ENCODE peak calls at places on chromosomes 1 and 21, in ten cellular contexts. I, J, X, B, U, Y, M, O, E and T are unnamed samples. For H3K4me1, the result is how much of the 10 kb centered on the place peaks cover.

GRCh38 chr1:26405281-26405915 is 5.2 kb upstream of the LIN28A start:
- DNase-seq in I (no peak), J (no peak), X (no peak), B (no peak), U (no peak), Y (no peak), M (no peak), O (no peak), E (no peak), T (no peak)

GRCh38 chr21:45393833-45394638 is 10.9 kb upstream of the COL18A1 start:
- DNase-seq in I (no peak), J (no peak), X (no peak), B (no peak), U (no peak), Y (no peak), M (peak), O (no peak), E (no peak), T (no peak)

GRCh38 chr1:231159963-231160761 is 1.7 kb upstream of the TRIM67 start:
- DNase-seq in I (no peak), J (no peak), X (no peak), B (no peak), U (no peak), Y (no peak), M (no peak), O (no peak), E (no peak), T (no peak)

GRCh38 chr1:16167331-16168143 is 11.7 kb upstream of the EPHA2 start:
- DNase-seq in I (peak), J (peak), X (peak), B (peak), U (peak), Y (peak), M (no peak), O (no peak), E (peak), T (peak)

GRCh38 chr21:37916795-37917142 is 512 bp upstream of the KCNJ6 start:
- DNase-seq in I (peak), J (no peak), X (no peak), B (no peak), U (peak), Y (no peak), M (no peak), O (peak), E (no peak), T (no peak)

GRCh38 chr1:17507916-17508315 is 31.6 kb upstream of the ARHGEF10L start:
- DNase-seq in I (peak), J (no peak), X (no peak), B (no peak), U (peak), Y (no peak), M (no peak), O (peak), E (peak), T (no peak)

GRCh38 chr1:31701137-31701736 is 2.6 kb downstream of the COL16A1 start:
- DNase-seq in I (peak), J (peak), X (peak), B (no peak), U (no peak), Y (peak), M (peak), O (peak), E (peak), T (peak)

GRCh38 chr21:37139902-37140301 is 66.8 kb downstream of the TTC3 start:
- DNase-seq in I (peak), J (no peak), X (no peak), B (no peak), U (no peak), Y (no peak), M (no peak), O (no peak), E (no peak), T (no peak)

GRCh38 chr1:3695326-3696217 is 43.3 kb downstream of the TP73 start:
- DNase-seq in I (peak), J (peak), X (peak), B (peak), U (peak), Y (peak), M (peak), O (peak), E (peak), T (peak)

GRCh38 chr1:224641030-224641429 is 24.9 kb downstream of the CNIH3 start:
- DNase-seq in I (peak), J (no peak), X (no peak), B (peak), U (peak), Y (no peak), M (peak), O (no peak), E (peak), T (no peak)

GRCh38 chr21:45504021-45504515 is 38.2 kb downstream of the SLC19A1 start:
- DNase-seq in I (no peak), J (peak), X (no peak), B (no peak), U (no peak), Y (no peak), M (no peak), O (no peak), E (no peak), T (no peak)

GRCh38 chr1:189211742-189212141 is 1265.9 kb downstream of the BRINP3 start:
- DNase-seq in I (peak), J (no peak), X (no peak), B (no peak), U (no peak), Y (no peak), M (no peak), O (no peak), E (no peak), T (no peak)

GRCh38 chr1:44236873-44237272 is 23.6 kb downstream of the DMAP1 start:
- DNase-seq in I (no peak), J (no peak), X (no peak), B (no peak), U (no peak), Y (no peak), M (no peak), O (no peak), E (no peak), T (no peak)

GRCh38 chr1:225735252-225736149 is 42.1 kb upstream of the SRP9 start:
- DNase-seq in I (peak), J (peak), X (no peak), B (no peak), U (no peak), Y (peak), M (peak), O (peak), E (peak), T (no peak)

GRCh38 chr21:44931137-44931500 is 8.7 kb upstream of the SLX9 start:
- DNase-seq in I (no peak), J (no peak), X (peak), B (peak), U (peak), Y (no peak), M (no peak), O (no peak), E (peak), T (no peak)

GRCh38 chr21:24148461-24148860 is 1458.8 kb downstream of the MRPL39 start:
- DNase-seq in I (no peak), J (no peak), X (no peak), B (no peak), U (no peak), Y (no peak), M (no peak), O (no peak), E (no peak), T (no peak)

GRCh38 chr1:202835548-202836072 is 24.9 kb downstream of the PCAT6 start:
- DNase-seq in I (peak), J (no peak), X (no peak), B (no peak), U (no peak), Y (peak), M (no peak), O (no peak), E (no peak), T (peak)

GRCh38 chr1:165218666-165219065 is 137.8 kb downstream of the LMX1A start:
- DNase-seq in I (no peak), J (no peak), X (no peak), B (no peak), U (no peak), Y (no peak), M (no peak), O (no peak), E (no peak), T (no peak)

GRCh38 chr1:205950826-205951549 is 7.7 kb upstream of the SLC26A9 start:
- DNase-seq in I (no peak), J (no peak), X (no peak), B (no peak), U (no peak), Y (no peak), M (no peak), O (no peak), E (no peak), T (no peak)

GRCh38 chr21:45130324-45130774 is 56.0 kb downstream of the ADARB1 start:
- DNase-seq in I (no peak), J (no peak), X (no peak), B (no peak), U (no peak), Y (peak), M (no peak), O (peak), E (no peak), T (no peak)

GRCh38 chr1:55695151-55695550 is 480.0 kb upstream of the USP24 start:
- DNase-seq in I (no peak), J (no peak), X (no peak), B (no peak), U (no peak), Y (no peak), M (no peak), O (no peak), E (no peak), T (no peak)

DNA sequence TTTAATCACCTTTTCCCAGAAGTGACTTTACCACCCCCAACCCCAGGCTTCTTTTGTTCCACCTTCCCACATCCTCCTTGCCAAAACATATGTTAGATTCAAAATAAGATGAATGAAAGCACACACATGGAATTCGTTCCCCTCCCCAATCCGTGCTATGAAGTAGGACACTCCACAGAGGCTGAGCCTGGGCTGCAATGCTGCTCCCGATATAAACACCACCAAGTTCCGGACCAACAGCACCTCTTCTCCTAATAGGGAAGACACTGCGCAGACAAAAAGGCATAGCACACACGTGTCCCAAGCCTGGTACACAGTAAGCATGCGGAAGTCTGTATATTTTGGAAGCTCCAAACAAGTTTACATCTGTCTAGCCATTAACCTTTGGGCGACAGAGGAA is 86.0 kb downstream of the CLSTN1 start:
- DNase-seq in I (no peak), J (no peak), X (no peak), B (no peak), U (no peak), Y (no peak), M (no peak), O (no peak), E (no peak), T (no peak)
- H3K4me1 ChIP-seq in I (under half), J (under half), X (under half), B (under half), U (under half), Y (under half), M (under half), O (under half), E (under half), T (under half)

DNA sequence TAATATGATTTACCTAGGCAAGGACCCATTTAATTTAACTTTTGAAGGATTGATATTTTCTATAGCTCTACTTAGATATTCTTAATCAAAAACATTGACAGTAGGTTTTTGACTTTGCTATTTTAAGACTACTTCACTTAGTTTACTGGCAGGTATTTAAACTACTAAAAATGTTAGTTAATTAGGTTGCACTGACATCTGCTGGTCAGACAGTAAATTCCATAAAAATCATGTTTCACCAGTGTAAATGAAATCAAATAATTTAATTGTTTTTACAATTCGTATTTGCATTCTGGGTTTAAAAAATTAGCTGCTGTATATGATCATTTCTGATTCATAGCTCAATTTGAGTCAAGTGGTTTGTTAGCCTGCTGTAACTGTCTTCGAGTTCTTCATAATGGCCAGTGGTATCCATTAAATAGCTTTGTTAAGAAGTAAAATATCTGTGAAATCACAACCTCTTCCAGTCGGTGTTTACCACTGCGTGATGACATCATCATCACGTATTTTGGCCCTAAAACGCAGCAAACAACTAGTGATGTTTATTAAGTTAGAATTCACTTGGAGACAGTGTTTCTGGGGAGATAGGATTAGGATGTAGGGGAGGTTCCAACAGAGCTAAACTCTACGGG is 26.2 kb downstream of the EXTL2 start:
- DNase-seq in I (peak), J (no peak), X (peak), B (peak), U (no peak), Y (peak), M (no peak), O (no peak), E (no peak), T (no peak)
- H3K27ac ChIP-seq in I (no peak), J (no peak), X (no peak), B (no peak), U (no peak), Y (no peak), M (no peak), O (no peak), E (no peak), T (no peak)

GRCh38 chr21:39161064-39161463 is 22.2 kb downstream of the PSMG1 start:
- DNase-seq in I (peak), J (no peak), X (no peak), B (no peak), U (no peak), Y (no peak), M (no peak), O (no peak), E (no peak), T (no peak)
- H3K4me1 ChIP-seq in I (under half), J (under half), X (under half), B (under half), U (under half), Y (under half), M (under half), O (under half), E (under half), T (under half)

GRCh38 chr1:8317647-8318360 is at the start of gene SLC45A1:
- DNase-seq in I (peak), J (peak), X (no peak), B (peak), U (peak), Y (peak), M (peak), O (peak), E (peak), T (peak)
- H3K27ac ChIP-seq in I (no peak), J (no peak), X (no peak), B (no peak), U (no peak), Y (no peak), M (no peak), O (peak), E (peak), T (no peak)

GRCh38 chr1:112057736-112058135 is 68.3 kb upstream of the KCND3 start:
- DNase-seq in I (no peak), J (no peak), X (no peak), B (no peak), U (no peak), Y (no peak), M (no peak), O (no peak), E (no peak), T (no peak)

GRCh38 chr1:112060266-112060665 is 70.8 kb upstream of the KCND3 start:
- DNase-seq in I (no peak), J (no peak), X (no peak), B (peak), U (no peak), Y (no peak), M (no peak), O (no peak), E (no peak), T (no peak)

GRCh38 chr1:112054504-112054903 is 65.0 kb upstream of the KCND3 start:
- DNase-seq in I (no peak), J (no peak), X (no peak), B (no peak), U (no peak), Y (no peak), M (no peak), O (no peak), E (no peak), T (no peak)

GRCh38 chr1:112058815-112059450 is 69.5 kb upstream of the KCND3 start:
- DNase-seq in I (peak), J (no peak), X (no peak), B (peak), U (peak), Y (no peak), M (no peak), O (no peak), E (no peak), T (no peak)

DNA sequence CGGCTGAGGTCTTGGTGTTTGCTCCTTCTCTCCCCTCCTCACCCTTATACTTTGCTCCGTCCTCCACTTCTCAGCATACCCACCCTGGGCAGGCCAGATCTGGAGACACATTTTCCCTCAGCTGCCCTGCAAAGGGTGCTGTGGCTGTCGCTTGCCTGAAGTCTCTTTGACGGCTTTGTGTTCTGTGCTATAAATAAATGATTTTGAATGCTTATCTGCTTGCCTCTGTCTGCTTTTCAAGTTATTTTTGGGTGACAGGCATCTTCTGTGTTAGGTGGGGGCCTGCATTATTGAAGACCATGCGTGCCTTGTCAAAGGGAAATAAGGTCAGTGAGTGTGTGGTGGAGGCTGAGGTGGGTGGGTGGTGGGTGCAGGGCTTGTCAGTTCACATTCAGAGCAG is 66.9 kb upstream of the KCND3 start:
- DNase-seq in I (no peak), J (no peak), X (no peak), B (no peak), U (no peak), Y (no peak), M (no peak), O (no peak), E (no peak), T (no peak)
- H3K4me1 ChIP-seq in I (under half), J (under half), X (under half), B (under half), U (under half), Y (under half), M (under half), O (under half), E (under half), T (under half)